ENCODE peak calls at places on chromosomes 4 and X, in eight cellular contexts. One of them, this sample, is unnamed.

GRCh38 chr4:10496200-10496599 is 39.0 kb upstream of the ZNF518B start:
- DNase-seq in mammary epithelial cell: no peak
- DNase-seq in lung: no peak
- DNase-seq in neural progenitor cell: peak
- DNase-seq in kidney: no peak
- DNase-seq in tibial artery: no peak
- DNase-seq in keratinocyte: no peak
- DNase-seq in PC-3: no peak
- DNase-seq in this sample: no peak

GRCh38 chr4:101870874-101871273 is 80.3 kb downstream of the BANK1 start:
- DNase-seq in mammary epithelial cell: no peak
- DNase-seq in lung: no peak
- DNase-seq in neural progenitor cell: no peak
- DNase-seq in kidney: no peak
- DNase-seq in tibial artery: no peak
- DNase-seq in keratinocyte: no peak
- DNase-seq in PC-3: no peak
- DNase-seq in this sample: no peak

GRCh38 chr4:126318376-126318775 is 1003.6 kb downstream of the FAT4 start:
- DNase-seq in mammary epithelial cell: no peak
- DNase-seq in lung: no peak
- DNase-seq in neural progenitor cell: no peak
- DNase-seq in kidney: no peak
- DNase-seq in tibial artery: no peak
- DNase-seq in keratinocyte: no peak
- DNase-seq in PC-3: no peak
- DNase-seq in this sample: no peak

GRCh38 chr4:25358515-25359275 is 18.4 kb upstream of the ANAPC4 start:
- DNase-seq in mammary epithelial cell: peak
- DNase-seq in lung: peak
- DNase-seq in neural progenitor cell: no peak
- DNase-seq in kidney: peak
- DNase-seq in tibial artery: no peak
- DNase-seq in keratinocyte: no peak
- DNase-seq in PC-3: peak
- DNase-seq in this sample: no peak

GRCh38 chr4:168408620-168409019 is 71.7 kb downstream of the DDX60L start:
- DNase-seq in mammary epithelial cell: peak
- DNase-seq in lung: no peak
- DNase-seq in neural progenitor cell: peak
- DNase-seq in kidney: no peak
- DNase-seq in tibial artery: no peak
- DNase-seq in keratinocyte: no peak
- DNase-seq in PC-3: peak
- DNase-seq in this sample: peak

GRCh38 chr4:25320374-25321172 is 8.0 kb downstream of the ZCCHC4 start:
- DNase-seq in mammary epithelial cell: peak
- DNase-seq in lung: no peak
- DNase-seq in neural progenitor cell: no peak
- DNase-seq in kidney: no peak
- DNase-seq in tibial artery: no peak
- DNase-seq in keratinocyte: peak
- DNase-seq in PC-3: peak
- DNase-seq in this sample: no peak

GRCh38 chr4:131091896-131092295 is 1995.9 kb downstream of the C4orf33 start:
- DNase-seq in mammary epithelial cell: peak
- DNase-seq in lung: no peak
- DNase-seq in neural progenitor cell: peak
- DNase-seq in kidney: no peak
- DNase-seq in tibial artery: no peak
- DNase-seq in keratinocyte: no peak
- DNase-seq in PC-3: peak
- DNase-seq in this sample: no peak

GRCh38 chrX:17397074-17397473 is 22.1 kb downstream of the NHS start:
- DNase-seq in mammary epithelial cell: peak
- DNase-seq in lung: no peak
- DNase-seq in neural progenitor cell: no peak
- DNase-seq in kidney: no peak
- DNase-seq in tibial artery: no peak
- DNase-seq in keratinocyte: no peak
- DNase-seq in PC-3: peak
- DNase-seq in this sample: no peak

GRCh38 chrX:24828600-24828999 is 134.9 kb downstream of the POLA1 start:
- DNase-seq in mammary epithelial cell: no peak
- DNase-seq in lung: no peak
- DNase-seq in neural progenitor cell: no peak
- DNase-seq in kidney: no peak
- DNase-seq in tibial artery: no peak
- DNase-seq in keratinocyte: no peak
- DNase-seq in PC-3: no peak
- DNase-seq in this sample: no peak

GRCh38 chrX:25144043-25144940 is 128.5 kb upstream of the ARX start:
- DNase-seq in mammary epithelial cell: peak
- DNase-seq in lung: peak
- DNase-seq in neural progenitor cell: peak
- DNase-seq in kidney: peak
- DNase-seq in tibial artery: peak
- DNase-seq in keratinocyte: no peak
- DNase-seq in PC-3: peak
- DNase-seq in this sample: no peak

GRCh38 chr4:98659741-98660507 is 1.5 kb upstream of the TSPAN5 start:
- DNase-seq in mammary epithelial cell: peak
- DNase-seq in lung: no peak
- DNase-seq in neural progenitor cell: no peak
- DNase-seq in kidney: no peak
- DNase-seq in tibial artery: no peak
- DNase-seq in keratinocyte: no peak
- DNase-seq in PC-3: peak
- DNase-seq in this sample: no peak

GRCh38 chrX:1629244-1629643 is 14.4 kb downstream of the ASMT start:
- DNase-seq in mammary epithelial cell: no peak
- DNase-seq in lung: no peak
- DNase-seq in neural progenitor cell: no peak
- DNase-seq in kidney: no peak
- DNase-seq in tibial artery: no peak
- DNase-seq in keratinocyte: no peak
- DNase-seq in PC-3: no peak
- DNase-seq in this sample: no peak

GRCh38 chr4:144816668-144817067 is 170.7 kb downstream of the HHIP start:
- DNase-seq in mammary epithelial cell: no peak
- DNase-seq in lung: no peak
- DNase-seq in neural progenitor cell: no peak
- DNase-seq in kidney: no peak
- DNase-seq in tibial artery: no peak
- DNase-seq in keratinocyte: no peak
- DNase-seq in PC-3: no peak
- DNase-seq in this sample: no peak

GRCh38 chrX:34487364-34487763 is 169.7 kb downstream of the TMEM47 start:
- DNase-seq in mammary epithelial cell: no peak
- DNase-seq in lung: no peak
- DNase-seq in neural progenitor cell: no peak
- DNase-seq in kidney: no peak
- DNase-seq in tibial artery: no peak
- DNase-seq in keratinocyte: no peak
- DNase-seq in PC-3: no peak
- DNase-seq in this sample: no peak

GRCh38 chrX:2325076-2325784 is 175.5 kb downstream of the DHRSX start:
- DNase-seq in mammary epithelial cell: peak
- DNase-seq in lung: peak
- DNase-seq in neural progenitor cell: no peak
- DNase-seq in kidney: peak
- DNase-seq in tibial artery: peak
- DNase-seq in keratinocyte: no peak
- DNase-seq in PC-3: no peak
- DNase-seq in this sample: peak

GRCh38 chr4:98113005-98113404 is 30.3 kb downstream of the STPG2 start:
- DNase-seq in mammary epithelial cell: peak
- DNase-seq in lung: no peak
- DNase-seq in neural progenitor cell: peak
- DNase-seq in kidney: no peak
- DNase-seq in tibial artery: no peak
- DNase-seq in keratinocyte: no peak
- DNase-seq in PC-3: peak
- DNase-seq in this sample: no peak

GRCh38 chrX:102832661-102833060 is 104.4 kb upstream of the RAB40AL start:
- DNase-seq in mammary epithelial cell: peak
- DNase-seq in lung: no peak
- DNase-seq in neural progenitor cell: peak
- DNase-seq in kidney: no peak
- DNase-seq in tibial artery: no peak
- DNase-seq in keratinocyte: no peak
- DNase-seq in PC-3: peak
- DNase-seq in this sample: no peak

GRCh38 chrX:21638311-21638710 is 19.8 kb downstream of the KLHL34 start:
- DNase-seq in mammary epithelial cell: peak
- DNase-seq in lung: no peak
- DNase-seq in neural progenitor cell: no peak
- DNase-seq in kidney: no peak
- DNase-seq in tibial artery: no peak
- DNase-seq in keratinocyte: no peak
- DNase-seq in PC-3: peak
- DNase-seq in this sample: no peak

GRCh38 chr4:186069734-186070133 is 778 bp downstream of the TLR3 start:
- DNase-seq in mammary epithelial cell: no peak
- DNase-seq in lung: peak
- DNase-seq in neural progenitor cell: no peak
- DNase-seq in kidney: no peak
- DNase-seq in tibial artery: no peak
- DNase-seq in keratinocyte: no peak
- DNase-seq in PC-3: no peak
- DNase-seq in this sample: no peak
- H3K4me3 ChIP-seq in mammary epithelial cell: peak
- H3K4me3 ChIP-seq in lung: peak
- H3K4me3 ChIP-seq in neural progenitor cell: no peak
- H3K4me3 ChIP-seq in kidney: peak
- H3K4me3 ChIP-seq in tibial artery: peak
- H3K4me3 ChIP-seq in keratinocyte: peak
- H3K4me3 ChIP-seq in PC-3: peak
- H3K4me3 ChIP-seq in this sample: peak

DNA sequence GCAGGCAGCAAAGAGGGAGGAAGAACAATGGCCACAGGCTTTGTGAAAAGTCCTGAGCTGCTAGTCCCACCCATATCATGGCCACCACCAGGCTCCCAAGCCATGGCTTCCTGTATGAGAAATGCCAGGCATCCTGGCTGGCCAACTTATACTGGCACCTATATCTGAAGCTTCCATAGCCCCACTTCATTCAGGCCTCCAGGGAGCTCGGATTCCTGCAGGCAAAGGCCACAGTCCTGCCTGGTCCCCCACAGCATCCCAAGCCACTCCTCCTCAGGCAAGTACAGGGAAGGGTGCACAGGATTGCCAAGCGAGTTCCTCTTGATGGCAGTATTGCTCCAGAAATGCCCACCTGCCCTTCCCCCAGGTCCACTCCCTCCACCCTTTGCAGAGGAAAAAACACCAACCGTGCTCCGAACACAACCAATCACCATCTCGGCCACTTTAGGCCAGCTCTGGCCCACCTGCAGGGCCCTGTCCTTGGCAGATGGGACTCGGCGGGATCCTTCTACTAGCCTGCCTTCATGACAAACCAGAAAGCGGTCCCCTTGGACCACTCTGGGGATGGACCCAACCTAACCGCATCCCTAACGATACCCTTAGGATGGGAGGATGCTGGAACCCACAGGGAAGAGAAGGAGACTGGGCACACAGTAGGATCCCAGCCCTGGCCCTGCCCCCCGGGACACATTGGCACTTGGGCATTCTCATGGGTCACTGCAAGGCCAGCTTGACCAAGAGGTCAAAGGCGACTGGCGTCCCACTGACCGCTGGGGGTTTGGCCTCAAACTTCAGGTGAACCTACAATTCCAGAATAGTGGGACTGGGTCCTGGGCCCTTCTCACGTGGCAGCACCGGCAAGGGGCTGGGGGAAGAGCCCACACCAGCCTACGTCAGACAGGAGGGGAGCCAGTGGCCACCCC is 220.4 kb upstream of the AGTR2 start:
- DNase-seq in mammary epithelial cell: peak
- DNase-seq in lung: peak
- DNase-seq in neural progenitor cell: peak
- DNase-seq in kidney: peak
- DNase-seq in tibial artery: no peak
- DNase-seq in keratinocyte: no peak
- DNase-seq in PC-3: peak
- DNase-seq in this sample: peak
- TF ChIP-seq CTCF in mammary epithelial cell: peak
- TF ChIP-seq CTCF in lung: no peak
- TF ChIP-seq CTCF in neural progenitor cell: peak
- TF ChIP-seq CTCF in kidney: no peak
- TF ChIP-seq CTCF in tibial artery: no peak
- TF ChIP-seq CTCF in keratinocyte: no peak
- TF ChIP-seq CTCF in PC-3: peak
- TF ChIP-seq CTCF in this sample: peak

DNA sequence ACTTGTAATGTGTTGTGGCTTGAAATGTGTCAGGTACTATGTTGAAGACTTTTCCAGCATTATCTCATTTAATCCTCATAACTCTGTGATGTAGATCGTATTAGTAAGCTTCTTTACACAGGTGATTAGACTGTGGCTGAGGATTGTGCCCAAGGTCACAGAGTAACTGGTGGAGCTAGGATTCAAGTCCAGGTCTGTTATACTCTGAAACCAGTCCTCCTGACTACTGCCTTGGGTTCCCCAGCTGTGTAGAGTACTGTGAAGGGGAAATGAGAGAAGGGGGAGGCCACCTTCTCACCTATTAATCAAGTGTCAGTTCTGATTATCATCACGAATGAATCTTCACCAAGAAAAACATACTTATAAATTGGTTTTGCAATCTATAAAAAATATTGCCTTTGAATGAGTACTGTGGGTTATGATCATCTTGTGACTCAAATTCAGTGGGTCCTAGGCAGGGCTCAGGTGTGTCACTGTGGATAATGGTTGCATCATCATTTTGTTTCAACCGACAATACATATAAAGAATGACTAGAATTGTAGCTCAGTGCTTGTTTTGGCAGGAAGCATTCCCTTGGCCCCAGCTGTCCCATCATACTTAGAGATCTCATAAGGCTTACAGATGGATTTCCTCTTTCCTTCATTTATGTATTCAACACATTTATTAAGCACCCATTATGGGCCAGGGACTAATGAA is 4.5 kb downstream of the GK start:
- DNase-seq in mammary epithelial cell: peak
- DNase-seq in lung: no peak
- DNase-seq in neural progenitor cell: no peak
- DNase-seq in kidney: no peak
- DNase-seq in tibial artery: no peak
- DNase-seq in keratinocyte: peak
- DNase-seq in PC-3: peak
- DNase-seq in this sample: no peak
- H3K27ac ChIP-seq in mammary epithelial cell: peak
- H3K27ac ChIP-seq in lung: no peak
- H3K27ac ChIP-seq in neural progenitor cell: no peak
- H3K27ac ChIP-seq in kidney: no peak
- H3K27ac ChIP-seq in tibial artery: no peak
- H3K27ac ChIP-seq in keratinocyte: peak
- H3K27ac ChIP-seq in PC-3: peak
- H3K27ac ChIP-seq in this sample: no peak

DNA sequence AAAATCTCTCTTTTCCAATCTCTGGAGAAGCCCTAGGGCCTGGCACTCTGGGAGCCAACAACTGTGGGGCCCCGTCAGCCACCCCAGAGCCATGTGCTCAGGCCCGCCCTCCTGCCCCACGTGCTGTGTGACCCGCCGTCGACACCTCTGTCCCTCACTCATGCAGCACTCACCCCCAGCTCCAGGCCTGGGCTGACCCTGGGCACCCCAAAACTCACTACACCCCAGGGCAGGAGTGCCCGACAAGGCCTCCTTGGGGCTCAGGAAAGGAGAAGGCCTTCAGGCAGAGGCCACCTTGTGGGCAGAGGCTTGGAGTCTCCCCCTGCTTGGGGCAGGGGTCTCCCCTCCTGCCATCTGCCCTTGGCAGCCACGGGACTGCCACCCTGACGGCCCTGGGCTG is 5.7 kb downstream of the MYL5 start:
- DNase-seq in mammary epithelial cell: no peak
- DNase-seq in lung: no peak
- DNase-seq in neural progenitor cell: no peak
- DNase-seq in kidney: peak
- DNase-seq in tibial artery: no peak
- DNase-seq in keratinocyte: no peak
- DNase-seq in PC-3: no peak
- DNase-seq in this sample: no peak
- H3K4me3 ChIP-seq in mammary epithelial cell: no peak
- H3K4me3 ChIP-seq in lung: no peak
- H3K4me3 ChIP-seq in neural progenitor cell: no peak
- H3K4me3 ChIP-seq in kidney: no peak
- H3K4me3 ChIP-seq in tibial artery: no peak
- H3K4me3 ChIP-seq in keratinocyte: no peak
- H3K4me3 ChIP-seq in PC-3: no peak
- H3K4me3 ChIP-seq in this sample: no peak

This sample was measured in ascending aorta.